ENCODE peak calls at places on chromosomes 11 and 22, in eight cellular contexts. V, S, N, K, W, X, J and E are unnamed samples.

GRCh38 chr11:110179064-110179463 is 85.9 kb downstream of the ZC3H12C start:
- DNase-seq in S (no peak), J (no peak), W (no peak), N (no peak), X (no peak), K (no peak), V (no peak), E (no peak)

GRCh38 chr11:34929794-34930763 is 13.7 kb downstream of the PDHX start:
- DNase-seq in S (no peak), J (no peak), V (peak), X (no peak), N (no peak), K (no peak), W (no peak), E (no peak)

GRCh38 chr22:17773606-17774205 is 563 bp downstream of the BID start:
- DNase-seq in V (peak), K (peak), J (peak), N (no peak), S (peak), X (peak), W (peak), E (peak)

GRCh38 chr11:94183886-94184264 is 55.2 kb downstream of the PANX1 start:
- DNase-seq in S (peak), V (peak), K (peak), J (peak), X (peak), N (no peak), W (peak), E (peak)

GRCh38 chr11:94730153-94730552 is 38.0 kb upstream of the AMOTL1 start:
- DNase-seq in N (no peak), K (no peak), V (no peak), J (no peak), X (no peak), W (no peak), S (no peak), E (no peak)

GRCh38 chr11:88520391-88520790 is 182.9 kb upstream of the CTSC start:
- DNase-seq in X (no peak), V (no peak), N (no peak), W (no peak), J (no peak), S (no peak), K (no peak), E (no peak)

GRCh38 chr11:15584158-15584557 is 469.4 kb downstream of the INSC start:
- DNase-seq in S (no peak), W (no peak), K (no peak), N (no peak), V (no peak), X (no peak), J (no peak), E (no peak)

GRCh38 chr11:28773606-28774005 is 665.4 kb downstream of the METTL15 start:
- DNase-seq in V (no peak), J (no peak), N (no peak), X (no peak), S (no peak), K (no peak), W (no peak), E (no peak)

GRCh38 chr11:122398851-122399250 is 256.7 kb upstream of the UBASH3B start:
- DNase-seq in N (no peak), J (no peak), X (no peak), K (no peak), S (no peak), V (no peak), W (no peak), E (no peak)

GRCh38 chr11:32775908-32776307 is 18.6 kb downstream of the CCDC73 start:
- DNase-seq in J (no peak), W (no peak), S (no peak), V (no peak), X (no peak), K (no peak), N (no peak), E (no peak)

GRCh38 chr11:119888119-119888518 is 159.1 kb upstream of the NECTIN1 start:
- DNase-seq in J (no peak), S (peak), W (no peak), K (no peak), V (peak), X (no peak), N (no peak), E (no peak)

GRCh38 chr22:31098633-31099110 is 8.7 kb downstream of the SELENOM start:
- DNase-seq in V (no peak), J (no peak), N (no peak), W (peak), X (no peak), S (peak), K (no peak), E (no peak)

GRCh38 chr11:45933131-45933821 is 10.8 kb downstream of the LARGE2 start:
- DNase-seq in X (peak), V (no peak), S (no peak), K (no peak), W (no peak), N (peak), J (no peak), E (no peak)

GRCh38 chr22:42233879-42234278 is 36.6 kb downstream of the TCF20 start:
- DNase-seq in N (no peak), W (no peak), S (no peak), K (no peak), X (no peak), V (no peak), J (no peak), E (no peak)

GRCh38 chr11:62676698-62677097 is 2.2 kb downstream of the UBXN1 start:
- DNase-seq in K (no peak), J (no peak), V (no peak), X (no peak), S (no peak), W (no peak), N (no peak), E (no peak)

GRCh38 chr11:113048820-113049555 is 87.8 kb downstream of the NCAM1 start:
- DNase-seq in X (no peak), V (no peak), J (no peak), N (no peak), K (no peak), W (peak), S (peak), E (no peak)

GRCh38 chr22:38316340-38317236 is 645 bp downstream of the CSNK1E start:
- DNase-seq in S (peak), X (peak), K (peak), V (no peak), N (no peak), W (peak), J (no peak), E (peak)

GRCh38 chr11:44212128-44212527 is 97.8 kb downstream of the ALX4 start:
- DNase-seq in V (no peak), S (no peak), J (no peak), K (no peak), N (no peak), X (no peak), W (no peak), E (no peak)

GRCh38 chr11:75547617-75548054 is 14.4 kb upstream of the SERPINH1 start:
- DNase-seq in N (no peak), W (peak), S (peak), X (peak), K (peak), V (peak), J (peak), E (no peak)

GRCh38 chr11:30326114-30326783 is 3.3 kb downstream of the ARL14EP start:
- DNase-seq in K (no peak), N (no peak), W (no peak), S (no peak), V (no peak), J (no peak), X (no peak), E (no peak)

GRCh38 chr22:35785181-35785923 is 67.7 kb downstream of the APOL5 start:
- DNase-seq in S (peak), N (no peak), X (peak), V (no peak), K (no peak), J (no peak), W (peak), E (no peak)

GRCh38 chr11:70769106-70769505 is 370.8 kb downstream of the CTTN start:
- DNase-seq in X (no peak), K (no peak), W (no peak), J (no peak), S (no peak), V (no peak), N (no peak), E (no peak)